ENCODE peak calls at places on chromosomes 7 and 10, in five cellular contexts. F is neural crest cell; J is GM13977; S is transverse colon; O is activated CD8-positive, alpha-beta T cell treated with anti-CD3 and anti-CD28 coated beads for 36 hours. Z is an unnamed sample.

GRCh38 chr10:109105725-109106124 is 817.6 kb downstream of the XPNPEP1 start:
- DNase-seq in F (no peak), J (no peak), S (no peak), O (no peak), Z (no peak)

GRCh38 chr10:88538038-88538437 is 45.1 kb downstream of the RNLS start:
- DNase-seq in J (no peak), F (no peak), S (no peak), O (no peak), Z (peak)

GRCh38 chr7:107715531-107715930 is 28.4 kb upstream of the CBLL1 start:
- DNase-seq in S (no peak), J (no peak), F (no peak), O (no peak), Z (no peak)

GRCh38 chr10:126906704-126907422 is 1.6 kb downstream of the DOCK1 start:
- DNase-seq in S (no peak), J (no peak), F (no peak), O (no peak), Z (no peak)

GRCh38 chr10:126908225-126908624 is 3.0 kb downstream of the DOCK1 start:
- DNase-seq in S (no peak), O (no peak), J (no peak), F (no peak), Z (no peak)

GRCh38 chr7:142482899-142483658 is 225.2 kb upstream of the PRSS58 start:
- DNase-seq in S (peak), O (peak), J (peak), F (peak), Z (no peak)

GRCh38 chr10:59830601-59831259 is 75.6 kb downstream of the CCDC6 start:
- DNase-seq in S (peak), F (peak), J (no peak), O (peak), Z (no peak)

GRCh38 chr7:158432369-158433270 is 155.0 kb downstream of the PTPRN2 start:
- DNase-seq in J (no peak), O (no peak), S (peak), F (no peak), Z (peak)

GRCh38 chr7:40760293-40760964 is 625.6 kb downstream of the SUGCT start:
- DNase-seq in S (no peak), O (no peak), J (no peak), F (no peak), Z (peak)

DNA sequence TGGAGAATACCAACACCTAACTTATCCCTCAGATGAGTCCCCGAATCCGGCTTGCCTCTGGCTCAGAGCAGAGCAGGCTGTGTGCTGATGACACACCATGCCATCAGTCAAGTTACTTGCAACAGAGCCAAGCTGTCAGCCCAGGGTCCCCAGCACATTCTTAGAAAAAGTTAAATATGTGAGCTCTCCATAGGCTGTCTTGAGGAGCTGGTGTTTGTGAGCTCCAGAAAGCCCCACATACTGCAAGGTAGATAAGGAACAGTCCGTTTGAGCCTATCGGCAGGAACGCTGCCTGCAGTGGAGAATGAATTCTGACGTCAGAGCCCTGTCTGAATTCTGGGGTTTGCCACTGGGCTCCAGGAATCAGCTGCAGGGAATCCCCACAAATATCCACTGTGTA is 3.8 kb downstream of the SFXN4 start:
- DNase-seq in S (no peak), F (no peak), J (no peak), O (no peak), Z (no peak)
- TF ChIP-seq CTCF in S (no peak), F (peak), J (no peak), O (no peak), Z (no peak)

DNA sequence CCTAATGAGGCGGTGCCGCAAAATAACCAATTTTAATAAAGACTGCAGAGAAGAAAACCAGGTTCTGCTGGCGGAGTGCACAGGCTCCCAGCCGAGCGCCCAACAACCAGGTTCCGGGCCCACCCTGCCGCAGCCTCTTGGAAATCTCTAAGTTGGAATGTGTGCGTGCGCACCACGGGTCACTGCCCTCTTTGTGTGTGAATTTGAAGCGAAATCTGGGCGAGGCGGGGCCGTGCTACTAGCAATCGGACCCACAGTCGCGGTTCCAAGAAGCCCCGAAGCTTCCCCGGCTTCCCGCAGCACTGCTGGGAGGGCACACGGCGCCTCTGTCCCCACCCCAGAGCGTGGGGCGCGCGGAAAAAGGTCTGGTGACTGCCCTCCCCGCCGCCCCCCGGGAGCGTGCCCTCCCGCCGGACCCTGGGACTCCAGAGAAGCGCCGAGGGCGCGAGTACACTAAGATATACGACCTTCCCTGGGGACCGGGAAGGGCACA is 652 bp upstream of the MAP3K8 start:
- DNase-seq in O (peak), F (peak), S (peak), J (no peak), Z (no peak)
- TF ChIP-seq CTCF in O (no peak), F (no peak), S (no peak), J (no peak), Z (no peak)

GRCh38 chr10:73791871-73792400 is 6.5 kb downstream of the ZSWIM8 start:
- DNase-seq in F (no peak), S (no peak), O (no peak), J (no peak), Z (no peak)

GRCh38 chr10:73789659-73790055 is 4.3 kb downstream of the ZSWIM8 start:
- DNase-seq in J (no peak), O (no peak), S (no peak), F (no peak), Z (no peak)

GRCh38 chr10:73793456-73793855 is 8.1 kb downstream of the ZSWIM8 start:
- DNase-seq in J (no peak), S (no peak), F (no peak), O (no peak), Z (no peak)

GRCh38 chr10:73788864-73789658 is 3.7 kb downstream of the ZSWIM8 start:
- DNase-seq in J (no peak), F (no peak), O (no peak), S (no peak), Z (no peak)

DNA sequence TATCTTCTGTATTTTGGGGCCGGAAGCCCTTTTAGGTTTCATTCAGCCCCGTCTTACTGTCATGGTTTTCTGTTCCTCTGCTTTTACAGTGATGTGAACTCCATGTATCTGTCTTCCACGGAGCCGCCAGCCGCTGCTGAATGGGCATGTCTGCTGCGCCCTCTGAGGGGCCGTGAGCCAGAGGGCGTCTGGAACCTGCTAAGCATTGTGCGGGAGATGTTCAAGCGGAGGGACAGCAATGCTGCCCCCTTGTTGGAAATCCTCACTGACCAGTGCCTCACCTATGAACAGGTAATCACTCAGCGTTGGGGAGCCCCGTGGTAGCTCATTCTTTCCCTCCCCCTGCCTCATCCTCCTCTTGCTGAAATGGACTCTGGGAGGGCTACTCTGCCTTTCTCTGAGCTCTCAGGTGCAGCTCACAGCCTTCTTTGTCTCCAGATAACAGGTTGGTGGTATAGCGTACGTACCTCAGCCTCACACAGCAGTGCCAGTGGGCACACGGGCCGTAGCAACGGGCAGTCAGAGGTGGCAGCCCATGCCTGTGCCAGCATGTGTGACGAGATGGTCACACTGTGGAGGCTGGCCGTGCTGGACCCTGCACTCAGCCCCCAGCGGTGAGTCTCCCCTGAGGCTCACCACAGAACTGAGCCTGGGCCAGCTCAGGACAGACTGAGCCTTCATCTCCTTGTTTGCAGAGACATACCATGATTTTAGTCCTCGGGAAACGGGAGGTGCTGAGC is 5.7 kb downstream of the ZSWIM8 start:
- DNase-seq in S (no peak), J (no peak), O (no peak), F (no peak), Z (no peak)
- TF ChIP-seq CTCF in S (no peak), J (no peak), O (no peak), F (no peak), Z (no peak)

DNA sequence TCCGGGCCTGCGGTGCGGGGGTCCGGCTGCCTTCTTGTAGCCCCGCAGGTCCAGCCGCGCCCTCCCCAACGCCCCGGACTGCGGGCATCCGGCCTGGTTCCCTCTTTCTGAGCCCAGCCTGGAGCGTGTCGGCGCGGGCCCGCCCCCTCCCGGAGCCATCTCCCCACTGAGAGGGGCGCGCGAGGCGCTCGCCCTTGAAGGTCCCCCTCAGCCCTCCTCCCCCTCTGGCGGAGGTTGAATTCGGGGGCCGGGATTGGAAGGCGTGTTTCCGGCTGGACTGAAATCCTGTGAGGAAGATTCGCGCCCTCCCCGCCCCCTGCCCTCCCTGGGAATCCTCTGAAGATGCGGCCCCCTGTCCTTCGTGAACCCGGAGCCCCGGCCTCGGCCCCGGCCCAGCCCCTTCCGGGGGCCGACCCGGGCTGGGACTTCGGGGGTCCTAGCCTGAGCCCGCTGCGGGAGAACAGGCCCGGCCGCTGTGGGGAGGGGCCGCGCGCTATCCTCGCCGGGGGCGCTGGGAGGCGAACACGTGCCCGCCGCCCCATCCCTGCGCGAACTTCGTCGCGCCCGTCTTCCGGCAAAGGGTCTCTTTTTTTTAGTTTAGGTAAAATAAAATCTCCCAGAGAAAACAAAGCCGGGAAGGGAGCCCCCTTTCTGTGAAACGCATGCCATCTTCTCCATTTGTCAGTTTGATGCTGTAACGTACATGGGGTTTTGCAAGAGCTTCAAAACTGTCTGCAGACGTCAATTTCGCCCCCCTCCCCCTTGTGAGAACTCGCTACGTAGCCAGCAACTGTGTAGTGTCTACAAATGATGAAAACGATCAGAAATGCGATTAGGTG is 636 bp downstream of the PDCD4 start:
- DNase-seq in S (peak), O (peak), J (peak), F (peak), Z (no peak)
- TF ChIP-seq CTCF in S (no peak), O (peak), J (peak), F (no peak), Z (peak)

GRCh38 chr7:149286811-149287400 is 24.9 kb downstream of the ZNF783 start:
- DNase-seq in S (no peak), F (no peak), O (no peak), J (no peak), Z (no peak)

GRCh38 chr7:149285581-149285975 is 23.6 kb downstream of the ZNF783 start:
- DNase-seq in S (peak), J (no peak), O (no peak), F (no peak), Z (no peak)

GRCh38 chr7:149283321-149283720 is 21.3 kb downstream of the ZNF783 start:
- DNase-seq in O (no peak), S (no peak), F (no peak), J (no peak), Z (no peak)

GRCh38 chr7:149284343-149284742 is 22.3 kb downstream of the ZNF783 start:
- DNase-seq in S (peak), F (no peak), O (peak), J (no peak), Z (no peak)

DNA sequence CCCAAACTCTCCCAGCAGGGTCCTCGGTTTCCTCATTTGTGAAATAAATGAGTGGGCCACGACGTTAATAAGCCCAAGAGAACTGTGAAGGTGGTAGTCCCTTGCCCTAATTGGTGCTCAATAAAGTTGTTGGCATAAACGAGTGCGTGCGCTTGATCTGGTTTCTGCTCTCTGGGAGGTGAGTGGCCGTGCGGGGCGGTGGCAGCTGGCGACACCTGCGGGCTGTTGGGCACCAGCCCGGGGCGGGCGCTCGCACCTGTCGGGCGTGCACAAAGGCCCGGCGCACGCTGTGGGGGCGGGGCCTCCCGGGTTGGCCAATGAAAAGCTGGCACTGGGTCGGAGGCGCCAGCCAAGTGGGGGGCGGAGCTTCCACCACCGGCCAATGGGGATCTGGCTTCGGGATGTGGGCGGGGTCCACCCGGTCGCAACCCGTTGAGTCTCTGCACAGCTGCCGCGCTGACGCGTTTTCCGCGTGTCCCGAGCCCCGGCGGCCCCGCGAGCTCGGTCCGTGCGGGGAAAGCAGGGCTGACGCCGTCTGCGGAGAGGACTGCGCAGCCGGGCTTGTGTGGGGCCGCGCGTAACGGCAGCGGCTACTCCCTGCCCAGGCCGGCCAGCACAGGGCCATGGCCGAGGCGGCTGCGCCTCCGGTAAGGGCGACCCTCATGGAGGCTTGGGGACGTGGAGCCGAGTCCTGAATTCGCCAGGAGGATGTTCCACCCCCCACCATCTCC is 23.0 kb downstream of the ZNF783 start:
- DNase-seq in O (peak), S (peak), F (peak), J (peak), Z (peak)
- TF ChIP-seq CTCF in O (no peak), S (peak), F (no peak), J (peak), Z (no peak)

DNA sequence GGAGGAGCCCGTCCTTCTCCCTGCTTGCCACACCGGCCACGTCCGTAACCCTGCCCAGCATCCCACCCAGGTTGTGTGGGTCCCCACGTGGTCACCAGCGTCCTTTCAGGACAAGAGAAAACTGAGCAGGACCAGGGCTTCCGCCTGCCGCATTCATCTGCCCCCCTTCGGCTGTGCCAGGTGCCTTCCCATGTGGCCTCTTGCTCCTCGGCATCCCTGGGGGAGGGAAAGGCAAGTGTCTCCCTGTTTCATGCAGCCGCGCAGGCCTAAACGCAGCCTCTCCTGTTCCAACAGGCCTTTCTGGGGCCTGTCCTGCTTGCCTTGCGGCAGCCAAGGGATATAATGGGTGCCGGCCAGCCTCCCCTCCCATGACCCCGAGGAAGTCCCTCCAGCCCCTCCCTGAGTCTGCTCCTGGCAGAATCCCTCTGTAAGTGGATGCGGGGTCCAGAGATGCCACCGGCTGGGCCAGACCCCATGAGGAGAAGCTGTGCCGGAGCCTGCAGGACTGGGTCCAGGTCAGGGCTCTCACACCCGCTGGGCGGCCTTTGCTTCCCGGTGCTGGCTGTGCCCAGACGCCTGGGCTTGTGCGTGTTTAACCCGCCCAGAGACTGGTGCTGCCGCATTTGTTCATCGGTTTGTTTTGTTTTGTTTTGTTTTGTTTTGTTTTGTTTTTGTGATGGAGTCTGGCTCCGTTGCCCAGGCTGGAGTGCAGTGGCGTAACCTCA is 23.1 kb downstream of the SHH start:
- DNase-seq in S (no peak), J (no peak), F (no peak), O (no peak), Z (no peak)
- TF ChIP-seq CTCF in S (no peak), J (no peak), F (no peak), O (no peak), Z (no peak)

GRCh38 chr10:34280599-34281374 is 534.3 kb downstream of the PARD3 start:
- DNase-seq in J (no peak), O (peak), F (no peak), S (no peak), Z (peak)
- TF ChIP-seq CTCF in J (no peak), O (no peak), F (peak), S (no peak), Z (peak)

DNA sequence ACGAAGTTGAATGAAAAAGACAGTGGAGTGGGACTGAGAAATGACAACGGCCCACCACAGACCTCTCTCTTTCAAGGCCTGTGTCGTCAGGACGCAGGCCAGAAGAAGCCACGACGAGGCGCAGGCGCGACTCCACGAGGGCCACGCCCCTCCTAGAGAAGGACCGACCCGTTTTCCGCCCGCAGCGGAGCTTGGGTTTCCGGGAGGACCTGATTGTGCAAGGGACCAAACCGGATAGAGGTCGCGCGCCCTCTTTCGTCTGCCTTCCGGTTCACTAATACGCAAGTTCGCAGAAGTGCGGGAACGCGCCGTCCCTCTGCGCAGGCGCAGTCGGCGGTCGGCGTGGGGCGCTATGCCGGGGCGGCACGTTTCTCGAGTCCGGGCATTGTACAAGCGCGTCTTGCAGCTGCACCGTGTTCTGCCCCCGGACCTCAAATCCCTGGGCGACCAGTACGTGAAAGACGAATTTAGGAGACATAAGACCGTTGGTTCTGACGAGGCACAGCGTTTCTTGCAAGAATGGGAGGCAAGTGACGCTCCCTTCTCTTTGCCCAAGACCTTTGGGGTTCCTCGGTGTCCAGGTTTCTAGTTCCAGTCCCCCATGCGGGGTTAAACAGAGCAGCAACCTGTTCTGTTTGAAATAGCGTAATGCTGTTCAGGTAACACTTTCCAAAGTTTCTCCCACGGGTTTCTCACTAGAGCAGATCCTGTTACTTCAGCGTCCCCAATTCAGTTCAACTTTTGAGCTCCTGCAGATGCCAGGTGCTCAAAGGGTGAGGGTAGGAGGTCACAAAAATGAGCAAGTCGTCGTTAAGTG is at the start of gene SDHAF3:
- DNase-seq in J (peak), O (peak), F (peak), S (peak), Z (peak)
- TF ChIP-seq CTCF in J (no peak), O (no peak), F (peak), S (no peak), Z (peak)

GRCh38 chr7:99490878-99491277 is 9.2 kb downstream of the ZNF394 start:
- DNase-seq in O (no peak), J (no peak), S (no peak), F (no peak), Z (no peak)
- TF ChIP-seq CTCF in O (no peak), J (no peak), S (no peak), F (no peak), Z (no peak)

GRCh38 chr7:26365897-26366267 is 74.2 kb downstream of the SNX10 start:
- DNase-seq in O (no peak), S (no peak), F (no peak), J (no peak), Z (no peak)

GRCh38 chr7:26367219-26367711 is 75.6 kb downstream of the SNX10 start:
- DNase-seq in F (no peak), S (no peak), O (no peak), J (no peak), Z (no peak)

GRCh38 chr7:26369519-26370385 is 78.1 kb downstream of the SNX10 start:
- DNase-seq in S (peak), O (peak), J (peak), F (peak), Z (no peak)

GRCh38 chr7:26365077-26365896 is 73.6 kb downstream of the SNX10 start:
- DNase-seq in J (peak), F (peak), O (peak), S (peak), Z (no peak)

GRCh38 chr7:26368542-26368941 is 76.9 kb downstream of the SNX10 start:
- DNase-seq in J (no peak), S (no peak), F (no peak), O (no peak), Z (no peak)
- TF ChIP-seq CTCF in J (no peak), S (no peak), F (no peak), O (no peak), Z (no peak)

Z was measured in kidney epithelial cell.